ENCODE peak calls at places on chromosome 12, in four cellular contexts. A, P, L and K are unnamed samples.
A peak's percentile ranks its signal among the peaks of the same experiment; 100 is the strongest.

GRCh38 chr12:121451931-121452330 is 52.0 kb downstream of the RNF34 start:
- DNase-seq in A (no peak), P (no peak), L (no peak), K (peak; percentile 92)

GRCh38 chr12:125340791-125341190 is 275.6 kb downstream of the AACS start:
- DNase-seq in P (no peak), A (no peak), L (peak; percentile 38), K (no peak)

GRCh38 chr12:80230068-80230467 is 130.7 kb downstream of the OTOGL start:
- DNase-seq in P (no peak), L (no peak), A (no peak), K (peak; percentile 71)

GRCh38 chr12:132618683-132619043 is at the start of gene P2RX2:
- DNase-seq in A (peak; percentile 80), P (no peak), L (no peak), K (peak; percentile 21)

GRCh38 chr12:105933671-105934665 is 204.8 kb downstream of the NUAK1 start:
- DNase-seq in L (peak; percentile 98), A (no peak), P (peak; percentile 86), K (no peak)

GRCh38 chr12:42440608-42441007 is 114.6 kb downstream of the PPHLN1 start:
- DNase-seq in A (no peak), L (no peak), P (no peak), K (no peak)

GRCh38 chr12:104458645-104459555 is 2.2 kb downstream of the CHST11 start:
- DNase-seq in L (no peak), A (no peak), P (peak; percentile 14), K (peak; percentile 19)

GRCh38 chr12:132188451-132189298 is 44.4 kb downstream of the NOC4L start:
- DNase-seq in P (no peak), A (no peak), L (no peak), K (no peak)

GRCh38 chr12:3527181-3527580 is 36.2 kb downstream of the PRMT8 start:
- DNase-seq in L (peak; percentile 5), P (no peak), A (no peak), K (no peak)

GRCh38 chr12:64187370-64187769 is 34.7 kb downstream of the KICS2 start:
- DNase-seq in P (no peak), L (no peak), A (no peak), K (no peak)

GRCh38 chr12:66984962-66985361 is 284.2 kb upstream of the CAND1 start:
- DNase-seq in L (no peak), A (no peak), P (peak; percentile 70), K (no peak)

GRCh38 chr12:12474931-12475485 is 87.7 kb downstream of the DUSP16 start:
- DNase-seq in A (no peak), L (no peak), P (no peak), K (no peak)

GRCh38 chr12:6452245-6452731 is 446 bp downstream of the TAPBPL start:
- DNase-seq in P (peak; percentile 52), L (no peak), A (peak; percentile 63), K (peak; percentile 43)

GRCh38 chr12:93571360-93571853 is 1.1 kb upstream of the SOCS2 start:
- DNase-seq in P (peak; percentile 71), A (peak; percentile 93), L (no peak), K (peak; percentile 93)

GRCh38 chr12:56221233-56221756 is 427 bp downstream of the RNF41 start:
- DNase-seq in L (peak; percentile 57), A (peak; percentile 90), P (peak; percentile 53), K (peak; percentile 57)

GRCh38 chr12:105237671-105238070 is 1.7 kb upstream of the APPL2 start:
- DNase-seq in P (no peak), L (no peak), A (no peak), K (no peak)

GRCh38 chr12:70695361-70696023 is 58.3 kb upstream of the PTPRB start:
- DNase-seq in A (no peak), P (no peak), L (no peak), K (no peak)

GRCh38 chr12:68449196-68449595 is 117.0 kb upstream of the MDM1 start:
- DNase-seq in P (no peak), A (no peak), L (no peak), K (no peak)

GRCh38 chr12:16674885-16675284 is 68.9 kb upstream of the LMO3 start:
- DNase-seq in P (no peak), L (no peak), A (no peak), K (no peak)

GRCh38 chr12:69534389-69534822 is 50.9 kb upstream of the CCT2 start:
- DNase-seq in P (no peak), L (peak; percentile 96), A (no peak), K (peak; percentile 26)

GRCh38 chr12:90250766-90251165 is 542.1 kb upstream of the ATP2B1 start:
- DNase-seq in P (no peak), A (no peak), L (no peak), K (no peak)